ENCODE peak calls at places on chromosomes 1 and 21, in six cellular contexts. G, W, O, H, D and L are unnamed samples.

GRCh38 chr1:155002479-155003226 is at the start of gene ZBTB7B:
- DNase-seq in G (peak), W (no peak), O (peak), H (no peak), D (peak), L (peak)

GRCh38 chr1:20633190-20634064 is at the start of gene PINK1:
- DNase-seq in G (peak), W (peak), O (peak), H (peak), D (peak), L (peak)

GRCh38 chr1:44531785-44532566 is 126.9 kb downstream of the RNF220 start:
- DNase-seq in G (no peak), W (no peak), O (no peak), H (no peak), D (no peak), L (no peak)

GRCh38 chr21:44618909-44619308 is 7.0 kb downstream of the KRTAP10-8 start:
- DNase-seq in G (no peak), W (no peak), O (no peak), H (no peak), D (no peak), L (no peak)

GRCh38 chr1:199545780-199546179 is 481.7 kb upstream of the NR5A2 start:
- DNase-seq in G (no peak), W (no peak), O (no peak), H (no peak), D (no peak), L (no peak)

GRCh38 chr1:42152907-42153597 is at the start of gene GUCA2B:
- DNase-seq in G (no peak), W (no peak), O (no peak), H (no peak), D (no peak), L (no peak)

GRCh38 chr1:169809370-169810095 is 14.8 kb upstream of the METTL18 start:
- DNase-seq in G (no peak), W (no peak), O (no peak), H (no peak), D (no peak), L (peak)

GRCh38 chr21:46141767-46142580 is 13.4 kb downstream of the FTCD start:
- DNase-seq in G (peak), W (no peak), O (no peak), H (no peak), D (peak), L (no peak)

GRCh38 chr1:228830954-228831481 is 95.7 kb downstream of the RHOU start:
- DNase-seq in G (no peak), W (no peak), O (no peak), H (no peak), D (no peak), L (peak)

GRCh38 chr1:227729881-227730629 is 5.0 kb downstream of the JMJD4 start:
- DNase-seq in G (peak), W (peak), O (peak), H (no peak), D (no peak), L (peak)

GRCh38 chr1:11515403-11516300 is 36.7 kb downstream of the DISP3 start:
- DNase-seq in G (peak), W (no peak), O (no peak), H (no peak), D (no peak), L (no peak)

GRCh38 chr1:155064109-155064812 is 721 bp downstream of the EFNA4 start:
- DNase-seq in G (no peak), W (no peak), O (no peak), H (no peak), D (no peak), L (peak)

GRCh38 chr1:85579619-85580018 is 942 bp upstream of the CCN1 start:
- DNase-seq in G (peak), W (no peak), O (no peak), H (no peak), D (no peak), L (peak)

GRCh38 chr1:119341372-119341947 is 27.1 kb upstream of the HAO2 start:
- DNase-seq in G (no peak), W (no peak), O (no peak), H (no peak), D (no peak), L (no peak)

GRCh38 chr21:34534522-34534921 is 22.5 kb upstream of the KCNE1 start:
- DNase-seq in G (no peak), W (no peak), O (peak), H (no peak), D (no peak), L (peak)

GRCh38 chr1:94926365-94926914 is 470 bp downstream of the CNN3 start:
- DNase-seq in G (peak), W (no peak), O (peak), H (no peak), D (peak), L (peak)

GRCh38 chr1:55639051-55639450 is 423.9 kb upstream of the USP24 start:
- DNase-seq in G (no peak), W (no peak), O (no peak), H (no peak), D (no peak), L (no peak)

GRCh38 chr1:3352084-3352951 is 102.1 kb upstream of the ARHGEF16 start:
- DNase-seq in G (peak), W (no peak), O (no peak), H (peak), D (no peak), L (no peak)

GRCh38 chr21:25898671-25899070 is 163.9 kb downstream of the GABPA start:
- DNase-seq in G (no peak), W (no peak), O (no peak), H (no peak), D (no peak), L (no peak)

GRCh38 chr1:24289937-24290595 is 29.1 kb upstream of the GRHL3 start:
- DNase-seq in G (peak), W (no peak), O (peak), H (peak), D (peak), L (no peak)

GRCh38 chr1:43147625-43148319 is 24.3 kb downstream of the EBNA1BP2 start:
- DNase-seq in G (peak), W (peak), O (no peak), H (peak), D (peak), L (peak)

GRCh38 chr1:39406533-39407478 is 84.6 kb upstream of the BMP8A start:
- DNase-seq in G (no peak), W (no peak), O (no peak), H (no peak), D (no peak), L (no peak)

GRCh38 chr1:181083842-181084605 is 4.5 kb upstream of the IER5 start:
- DNase-seq in G (no peak), W (peak), O (no peak), H (no peak), D (peak), L (peak)

GRCh38 chr1:118825619-118826018 is 162.5 kb downstream of the TBX15 start:
- DNase-seq in G (no peak), W (no peak), O (no peak), H (no peak), D (no peak), L (no peak)

GRCh38 chr1:40711465-40712404 is 20.2 kb downstream of the NFYC start:
- DNase-seq in G (no peak), W (no peak), O (no peak), H (no peak), D (no peak), L (no peak)

GRCh38 chr1:214184992-214185391 is 96.0 kb upstream of the SMYD2 start:
- DNase-seq in G (no peak), W (no peak), O (no peak), H (no peak), D (no peak), L (no peak)

GRCh38 chr1:94955767-94956632 is 29.1 kb upstream of the CNN3 start:
- DNase-seq in G (no peak), W (no peak), O (no peak), H (no peak), D (no peak), L (no peak)

GRCh38 chr1:204894031-204894430 is 23.4 kb downstream of the NFASC start:
- DNase-seq in G (no peak), W (no peak), O (no peak), H (no peak), D (no peak), L (no peak)

GRCh38 chr1:41369531-41369930 is 8.3 kb downstream of the FOXO6 start:
- DNase-seq in G (peak), W (no peak), O (no peak), H (no peak), D (peak), L (no peak)

GRCh38 chr1:41683681-41684500 is 199.4 kb upstream of the EDN2 start:
- DNase-seq in G (no peak), W (no peak), O (no peak), H (no peak), D (no peak), L (no peak)

GRCh38 chr1:226302731-226303130 is 6.2 kb downstream of the LIN9 start:
- DNase-seq in G (no peak), W (no peak), O (no peak), H (no peak), D (no peak), L (no peak)

GRCh38 chr1:45444609-45445131 is 46.3 kb downstream of the TESK2 start:
- DNase-seq in G (no peak), W (no peak), O (no peak), H (no peak), D (no peak), L (no peak)

GRCh38 chr1:212260557-212261342 is 24.5 kb upstream of the PPP2R5A start:
- DNase-seq in G (no peak), W (no peak), O (no peak), H (no peak), D (no peak), L (no peak)

GRCh38 chr21:28541371-28542112 is 451.1 kb downstream of the LTN1 start:
- DNase-seq in G (no peak), W (no peak), O (no peak), H (no peak), D (no peak), L (no peak)

GRCh38 chr21:43029785-43030184 is 45.9 kb downstream of the CBS start:
- DNase-seq in G (no peak), W (no peak), O (no peak), H (no peak), D (no peak), L (no peak)

GRCh38 chr1:118989006-118989736 is 1.0 kb upstream of the TBX15 start:
- DNase-seq in G (no peak), W (no peak), O (no peak), H (no peak), D (peak), L (no peak)

GRCh38 chr1:108057536-108057935 is 92.6 kb upstream of the VAV3 start:
- DNase-seq in G (no peak), W (no peak), O (no peak), H (no peak), D (no peak), L (no peak)

GRCh38 chr1:6170742-6171201 is 9.3 kb downstream of the CHD5 start:
- DNase-seq in G (no peak), W (no peak), O (peak), H (no peak), D (no peak), L (no peak)

GRCh38 chr1:48931571-48932251 is 155.0 kb upstream of the BEND5 start:
- DNase-seq in G (no peak), W (no peak), O (no peak), H (no peak), D (no peak), L (no peak)

GRCh38 chr1:208997726-208998312 is 585.7 kb upstream of the CAMK1G start:
- DNase-seq in G (no peak), W (no peak), O (no peak), H (no peak), D (no peak), L (no peak)
- TF ChIP-seq CTCF in G (no peak), W (peak), O (no peak), H (peak), D (no peak), L (no peak)

GRCh38 chr1:203149188-203149840 is 21.8 kb downstream of the ADORA1 start:
- DNase-seq in G (no peak), W (no peak), O (no peak), H (no peak), D (no peak), L (no peak)
- TF ChIP-seq CTCF in G (no peak), W (no peak), O (no peak), H (no peak), D (no peak), L (no peak)

GRCh38 chr1:153057375-153057774 is at the start of gene SPRR2A:
- DNase-seq in G (no peak), W (no peak), O (no peak), H (no peak), D (no peak), L (no peak)
- TF ChIP-seq CTCF in G (no peak), W (no peak), O (no peak), H (no peak), D (no peak), L (no peak)

DNA sequence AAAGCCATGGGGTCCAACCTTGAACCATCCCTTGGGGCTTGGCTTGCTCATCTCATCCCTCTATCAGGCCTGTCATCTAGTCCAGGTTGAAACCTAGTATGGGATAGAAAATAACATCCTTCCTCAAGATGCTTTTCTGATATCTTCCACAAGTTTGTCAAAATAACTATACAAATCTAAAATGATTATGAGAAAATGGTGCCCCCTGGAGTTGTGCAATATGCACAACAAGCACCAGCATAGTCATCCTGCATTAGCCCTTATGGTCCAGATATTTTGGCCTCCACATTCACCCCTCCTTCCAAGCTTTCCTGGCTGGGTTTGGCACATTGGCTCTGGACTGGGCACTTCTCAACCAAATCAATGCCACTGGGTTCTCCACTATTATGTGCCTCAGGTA is 101.2 kb downstream of the TBX19 start:
- DNase-seq in G (no peak), W (no peak), O (no peak), H (no peak), D (no peak), L (no peak)
- TF ChIP-seq CTCF in G (no peak), W (no peak), O (no peak), H (no peak), D (no peak), L (no peak)

GRCh38 chr1:32073387-32074229 is 869 bp downstream of the TMEM39B start:
- DNase-seq in G (no peak), W (peak), O (no peak), H (no peak), D (no peak), L (no peak)
- TF ChIP-seq CTCF in G (no peak), W (no peak), O (no peak), H (no peak), D (no peak), L (no peak)

GRCh38 chr1:220726634-220727033 is 21.5 kb upstream of the MTARC2 start:
- DNase-seq in G (no peak), W (no peak), O (no peak), H (no peak), D (no peak), L (no peak)
- TF ChIP-seq CTCF in G (no peak), W (no peak), O (no peak), H (no peak), D (no peak), L (peak)

GRCh38 chr1:202274611-202275010 is 67.1 kb downstream of the UBE2T start:
- DNase-seq in G (no peak), W (no peak), O (no peak), H (no peak), D (no peak), L (peak)
- TF ChIP-seq CTCF in G (no peak), W (peak), O (peak), H (no peak), D (peak), L (peak)

DNA sequence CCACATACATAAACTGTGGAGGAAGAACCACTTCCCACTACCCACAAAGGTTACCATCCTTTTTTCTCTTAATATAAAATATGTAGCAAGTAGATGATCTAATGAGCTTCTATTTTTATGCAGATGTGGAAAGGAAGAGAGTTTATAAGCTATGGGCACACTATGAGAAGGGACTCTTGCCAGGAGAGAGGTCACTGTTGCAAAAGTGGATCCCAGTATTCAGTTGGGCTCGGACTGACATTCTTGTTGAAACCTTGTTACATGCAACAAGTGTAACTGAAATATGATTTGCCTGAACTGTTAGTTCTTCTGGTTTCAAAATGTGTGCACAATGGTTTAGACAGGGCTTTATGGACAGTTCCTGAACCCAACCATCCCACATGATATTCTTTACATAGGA is 397.4 kb upstream of the PKN2 start:
- DNase-seq in G (no peak), W (no peak), O (no peak), H (no peak), D (no peak), L (no peak)
- TF ChIP-seq CTCF in G (no peak), W (no peak), O (no peak), H (no peak), D (no peak), L (no peak)

DNA sequence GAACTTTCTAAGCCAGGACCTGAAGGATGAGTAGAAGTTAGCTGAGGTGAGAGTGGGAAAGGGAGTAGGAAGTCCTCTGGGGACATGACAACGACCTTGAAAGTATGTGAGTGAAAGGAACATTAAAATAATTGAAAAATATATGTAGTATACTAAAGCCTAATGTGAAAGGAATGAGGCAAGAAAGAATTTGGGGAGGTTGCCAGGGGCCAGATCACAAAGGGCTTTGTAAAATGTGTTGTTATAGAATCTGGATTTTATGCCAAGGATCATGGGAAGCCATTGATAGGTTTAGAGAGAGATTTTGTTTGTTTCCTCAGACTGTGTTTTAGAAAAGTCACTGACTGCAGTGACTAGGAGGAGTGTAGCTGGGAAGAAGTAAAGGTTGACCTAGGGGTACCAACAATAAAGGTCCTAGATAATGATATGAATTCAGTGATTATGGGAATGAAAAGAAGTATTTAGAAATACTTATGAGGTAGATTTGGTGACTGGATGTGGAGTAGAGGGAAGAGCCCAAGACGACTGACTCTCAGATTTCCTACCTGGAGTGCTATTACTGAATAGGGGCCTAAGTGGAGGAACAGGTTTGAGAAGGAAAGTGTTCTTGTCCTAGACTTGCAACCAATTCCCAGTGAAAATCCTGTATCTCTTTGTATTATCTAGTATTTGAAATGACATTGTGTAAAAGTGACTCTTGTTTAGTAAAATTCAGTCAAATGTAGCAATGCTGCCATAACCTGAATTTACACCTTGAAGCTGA is 179.8 kb downstream of the PHTF1 start:
- DNase-seq in G (no peak), W (no peak), O (no peak), H (no peak), D (no peak), L (no peak)
- TF ChIP-seq CTCF in G (no peak), W (no peak), O (no peak), H (no peak), D (no peak), L (no peak)

GRCh38 chr1:89151021-89151420 is 24.8 kb downstream of the GBP7 start:
- DNase-seq in G (no peak), W (no peak), O (no peak), H (no peak), D (no peak), L (no peak)

GRCh38 chr1:89149976-89150375 is 24.1 kb upstream of the GBP2 start:
- DNase-seq in G (no peak), W (no peak), O (no peak), H (no peak), D (no peak), L (no peak)

GRCh38 chr1:89147707-89148106 is 21.8 kb upstream of the GBP2 start:
- DNase-seq in G (no peak), W (no peak), O (no peak), H (no peak), D (no peak), L (no peak)

GRCh38 chr1:89148259-89148658 is 22.3 kb upstream of the GBP2 start:
- DNase-seq in G (no peak), W (no peak), O (no peak), H (no peak), D (no peak), L (no peak)

GRCh38 chr1:89149229-89149628 is 23.3 kb upstream of the GBP2 start:
- DNase-seq in G (peak), W (no peak), O (no peak), H (no peak), D (no peak), L (no peak)
- TF ChIP-seq CTCF in G (no peak), W (no peak), O (peak), H (peak), D (peak), L (no peak)